ENCODE peak calls at places on chromosomes 11 and 22, in four cellular contexts. J is amygdala, S is hepatocyte, F is COLO829. G is an unnamed sample.

GRCh38 chr22:21916309-21916918 is 36.2 kb downstream of the PPM1F start:
- DNase-seq in J (no peak), S (no peak), F (no peak), G (no peak)

GRCh38 chr22:42881298-42881697 is 24.2 kb upstream of the ARFGAP3 start:
- DNase-seq in J (no peak), S (no peak), F (no peak), G (no peak)

GRCh38 chr11:17985517-17985916 is 27.3 kb downstream of the SERGEF start:
- DNase-seq in J (no peak), S (peak), F (no peak), G (no peak)

GRCh38 chr11:20599424-20600346 is at the start of gene SLC6A5:
- DNase-seq in J (no peak), S (peak), F (peak), G (no peak)

GRCh38 chr11:57781529-57781943 is 19.9 kb downstream of the CTNND1 start:
- DNase-seq in J (no peak), S (peak), F (no peak), G (no peak)

GRCh38 chr22:16955678-16956210 is 52.3 kb downstream of the GAB4 start:
- DNase-seq in J (peak), S (peak), F (peak), G (no peak)

GRCh38 chr11:19953909-19954308 is 206.4 kb downstream of the DBX1 start:
- DNase-seq in J (peak), S (peak), F (peak), G (peak)

GRCh38 chr11:76336597-76336996 is 44.3 kb downstream of the THAP12 start:
- DNase-seq in J (no peak), S (no peak), F (no peak), G (no peak)